ENCODE peak calls at places on chromosomes 2 and 18, in seven cellular contexts. L is HCT116, T is K562, C is A549, W is GM12878, E is endothelial cell of umbilical vein, U is H1. B is an unnamed sample.

GRCh38 chr18:13443546-13443945 is 225.0 kb downstream of the LDLRAD4 start:
- DNase-seq in E (no peak), C (no peak), L (no peak), U (no peak), W (no peak), T (no peak), B (no peak)

GRCh38 chr18:10234912-10235439 is 219.5 kb upstream of the APCDD1 start:
- DNase-seq in T (no peak), L (no peak), E (no peak), W (no peak), C (no peak), U (no peak), B (peak; percentile 73)

GRCh38 chr2:61327173-61327572 is 143.7 kb downstream of the USP34 start:
- DNase-seq in T (no peak), W (no peak), C (no peak), L (no peak), E (no peak), U (no peak), B (no peak)

GRCh38 chr18:3907955-3908354 is 458.0 kb downstream of the TGIF1 start:
- DNase-seq in U (no peak), W (no peak), T (no peak), C (no peak), L (no peak), E (no peak), B (no peak)

GRCh38 chr2:43051316-43051715 is 175.1 kb downstream of the ZFP36L2 start:
- DNase-seq in C (peak; percentile 90), L (peak; percentile 26), W (no peak), U (no peak), E (peak; percentile 81), T (no peak), B (no peak)

GRCh38 chr2:161243312-161243711 is 64.9 kb upstream of the PSMD14 start:
- DNase-seq in C (no peak), W (no peak), L (no peak), U (no peak), T (no peak), E (no peak), B (no peak)

GRCh38 chr18:57447154-57447621 is 12.0 kb downstream of the ONECUT2 start:
- DNase-seq in U (no peak), L (no peak), E (peak; percentile 40), T (no peak), C (no peak), W (no peak), B (peak; percentile 61)

GRCh38 chr2:55247025-55247424 is 14.5 kb downstream of the RPS27A start:
- DNase-seq in T (no peak), U (no peak), L (no peak), W (no peak), E (no peak), C (no peak), B (no peak)

GRCh38 chr2:8794923-8795825 is 42.2 kb downstream of the KIDINS220 start:
- DNase-seq in U (no peak), W (no peak), E (no peak), T (no peak), C (no peak), L (no peak), B (no peak)

DNA sequence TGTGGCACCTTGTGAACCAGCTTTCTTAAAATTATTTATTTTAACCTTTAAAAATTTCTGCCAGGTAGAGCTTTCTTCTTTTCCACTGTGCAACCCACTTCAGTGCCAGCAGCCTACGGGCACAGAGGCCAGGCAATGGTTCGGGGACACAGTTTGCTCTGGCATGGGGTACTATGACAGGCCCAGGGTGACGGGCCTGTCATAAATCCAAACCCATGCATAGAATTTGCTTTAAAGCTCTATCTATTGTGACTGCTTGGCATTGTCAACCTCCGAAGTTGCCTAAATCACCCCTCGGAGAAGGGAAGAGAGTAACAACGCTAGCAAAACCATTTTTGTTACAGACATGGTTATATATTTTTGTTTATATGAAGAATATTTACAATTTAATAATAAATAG is 1.5 kb downstream of the ODC1 start:
- DNase-seq in U (no peak), L (no peak), C (no peak), W (no peak), E (no peak), T (no peak), B (no peak)
- H3K4me3 ChIP-seq in U (no peak overlapping the region), L (peak overlapping the region; percentile 74), C (peak overlapping the region; percentile 78), W (peak overlapping the region; percentile 93), E (peak overlapping the region; percentile 71), T (peak overlapping the region; percentile 61), B (peak overlapping the region; percentile 80)

GRCh38 chr2:221792971-221793670 is 221.0 kb upstream of the EPHA4 start:
- DNase-seq in L (no peak), C (no peak), E (no peak), W (no peak), U (peak; percentile 41), T (no peak), B (no peak)
- TF ChIP-seq MAX in L (no peak), C (no peak), E (no peak), W (no peak), U (no peak), T (no peak), B (no peak)

GRCh38 chr18:6731197-6731596 is 1.7 kb downstream of the ARHGAP28 start:
- DNase-seq in U (no peak), T (no peak), W (no peak), C (no peak), L (no peak), E (peak; percentile 71), B (no peak)
- H3K4me3 ChIP-seq in U (no peak overlapping the region), T (no peak overlapping the region), W (no peak overlapping the region), C (no peak overlapping the region), L (no peak overlapping the region), E (peak overlapping the region; percentile 44), B (no peak overlapping the region)

GRCh38 chr2:74715071-74715791 is 61.2 kb downstream of the SEMA4F start:
- DNase-seq in L (peak; percentile 64), T (peak; percentile 85), C (peak; percentile 81), U (peak; percentile 53), E (peak; percentile 84), W (peak; percentile 48), B (peak; percentile 88)
- TF ChIP-seq MAX in L (no peak), T (no peak), C (peak; percentile 71), U (no peak), E (no peak), W (no peak), B (peak; percentile 64)

GRCh38 chr18:23618862-23619387 is 32.6 kb upstream of the NPC1 start:
- DNase-seq in L (no peak), T (no peak), W (peak; percentile 27), C (no peak), U (peak; percentile 82), E (no peak), B (peak; percentile 82)
- H3K4me3 ChIP-seq in L (no peak overlapping the region), T (no peak overlapping the region), W (peak overlapping the region; percentile 57), C (no peak overlapping the region), U (peak overlapping the region; percentile 65), E (peak overlapping the region; percentile 37), B (peak overlapping the region; percentile 47)

GRCh38 chr2:239465017-239466001 is 64.5 kb upstream of the HDAC4 start:
- DNase-seq in C (peak; percentile 71), U (no peak), L (no peak), W (no peak), T (no peak), E (no peak), B (peak; percentile 22)
- TF ChIP-seq MAX in C (no peak), U (no peak), L (no peak), W (no peak), T (no peak), E (no peak), B (no peak)

DNA sequence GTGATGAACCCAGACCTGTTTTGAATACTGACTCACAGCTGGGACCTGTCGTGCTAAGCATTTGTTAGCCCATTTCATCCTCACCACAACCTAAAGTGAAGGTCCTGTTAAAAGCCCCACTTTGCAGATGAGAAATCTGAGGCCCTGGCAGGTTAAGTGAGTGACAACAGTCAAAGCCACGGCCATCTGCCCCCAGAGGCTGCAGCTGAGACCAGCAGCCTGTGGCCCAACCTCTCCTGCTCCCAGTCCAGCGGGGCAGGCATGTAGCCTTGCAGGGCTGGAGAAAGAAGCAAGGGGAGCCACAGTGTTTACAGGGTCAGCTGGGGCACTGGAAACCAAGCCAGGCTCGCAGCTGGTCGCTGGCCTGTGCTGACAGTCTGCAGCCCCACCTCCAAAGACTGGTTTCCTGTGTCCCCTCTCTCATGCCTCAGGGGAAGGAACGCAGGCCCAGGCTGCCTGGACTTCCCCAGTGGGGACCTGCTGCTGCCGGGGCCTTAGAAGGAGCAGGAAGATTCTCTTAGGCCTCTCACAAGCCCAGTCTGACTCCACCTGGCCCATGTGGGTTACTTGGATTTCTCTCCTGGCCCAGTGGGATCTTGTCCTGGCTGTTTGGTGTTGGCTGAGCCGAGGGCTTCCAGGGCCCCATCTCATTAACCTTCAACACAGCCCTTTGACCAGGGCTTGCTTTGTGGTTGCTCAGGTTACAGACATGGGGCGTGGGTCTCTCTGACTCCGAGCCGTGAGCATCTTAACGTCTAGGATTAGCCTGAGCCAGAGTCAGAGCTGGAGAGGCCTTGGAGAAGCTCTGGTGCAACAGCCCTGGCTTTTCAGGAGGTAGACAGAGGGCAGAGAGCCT is 1.7 kb downstream of the INPP5D start:
- DNase-seq in T (peak; percentile 24), W (no peak), C (no peak), L (no peak), E (peak; percentile 70), U (no peak), B (peak; percentile 77)
- H3K4me3 ChIP-seq in T (no peak overlapping the region), W (peak overlapping the region; percentile 94), C (no peak overlapping the region), L (no peak overlapping the region), E (peak overlapping the region; percentile 55), U (no peak overlapping the region), B (peak overlapping the region; percentile 100)

GRCh38 chr2:222180619-222181018 is 118.2 kb downstream of the PAX3 start:
- DNase-seq in T (no peak), C (no peak), U (no peak), W (no peak), E (no peak), L (no peak), B (peak; percentile 23)

GRCh38 chr2:222174450-222174849 is 124.3 kb downstream of the PAX3 start:
- DNase-seq in E (no peak), C (no peak), L (no peak), U (peak; percentile 10), T (no peak), W (no peak), B (no peak)

GRCh38 chr2:222178450-222178849 is 120.3 kb downstream of the PAX3 start:
- DNase-seq in L (no peak), U (no peak), T (no peak), E (no peak), W (no peak), C (no peak), B (no peak)

GRCh38 chr2:222179592-222179991 is 119.2 kb downstream of the PAX3 start:
- DNase-seq in T (no peak), U (no peak), W (no peak), L (no peak), E (no peak), C (no peak), B (no peak)

DNA sequence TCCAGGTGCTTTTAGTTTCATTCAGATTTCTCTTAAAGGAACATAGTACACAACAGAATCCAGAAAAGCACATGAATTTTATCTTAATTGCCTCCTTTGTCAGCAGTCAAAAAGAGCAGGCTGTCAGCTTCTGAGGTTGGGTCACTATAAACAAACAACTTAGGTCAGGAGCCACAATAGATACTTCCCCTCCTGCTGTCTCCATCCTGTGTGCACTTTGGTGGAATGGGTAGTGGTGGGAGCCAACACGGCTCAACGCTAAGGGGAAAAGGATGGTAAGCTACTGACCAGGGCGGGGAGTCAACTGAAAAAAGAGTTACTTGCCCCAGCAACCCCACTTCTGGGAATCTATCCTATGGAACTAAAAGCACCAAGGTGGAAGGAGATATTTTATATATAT is 121.9 kb downstream of the PAX3 start:
- DNase-seq in U (no peak), T (no peak), C (no peak), E (no peak), L (no peak), W (no peak), B (no peak)
- TF ChIP-seq MAX in U (no peak), T (no peak), C (no peak), E (no peak), L (no peak), W (no peak), B (no peak)

GRCh38 chr2:151553-152328 is 105.4 kb upstream of the FAM110C start:
- DNase-seq in W (no peak), T (no peak), C (no peak), E (no peak), U (no peak), L (no peak), B (no peak)
- H3K4me3 ChIP-seq in W (no peak overlapping the region), T (no peak overlapping the region), C (no peak overlapping the region), E (no peak overlapping the region), U (no peak overlapping the region), L (no peak overlapping the region), B (no peak overlapping the region)

B was measured in NB4.